ENCODE peak calls at places on chromosomes 13 and 19, in six cellular contexts. One of them, this sample, is unnamed. For H3K4me1 and H3K27me3, the result is how much of the 10 kb centered on the place peaks cover.

GRCh38 chr19:40257096-40257517 is 28.0 kb downstream of the AKT2 start:
- DNase-seq in pancreas: no peak
- DNase-seq in ascending aorta: no peak
- DNase-seq in breast epithelium: no peak
- DNase-seq in ovary: no peak
- DNase-seq in cardiac muscle cell: no peak
- DNase-seq in this sample: no peak

GRCh38 chr13:107205318-107206112 is 637.6 kb upstream of the ARGLU1 start:
- DNase-seq in pancreas: peak
- DNase-seq in ovary: peak
- DNase-seq in breast epithelium: peak
- DNase-seq in cardiac muscle cell: peak
- DNase-seq in ascending aorta: peak
- DNase-seq in this sample: peak

GRCh38 chr13:109783447-109783814 is 3.0 kb downstream of the IRS2 start:
- DNase-seq in cardiac muscle cell: no peak
- DNase-seq in pancreas: no peak
- DNase-seq in breast epithelium: no peak
- DNase-seq in ascending aorta: no peak
- DNase-seq in ovary: peak
- DNase-seq in this sample: no peak

GRCh38 chr13:32669030-32669646 is 82.9 kb downstream of the PDS5B start:
- DNase-seq in ovary: no peak
- DNase-seq in ascending aorta: no peak
- DNase-seq in pancreas: no peak
- DNase-seq in breast epithelium: no peak
- DNase-seq in cardiac muscle cell: peak
- DNase-seq in this sample: peak

GRCh38 chr13:99354371-99354951 is 47.3 kb upstream of the GPR183 start:
- DNase-seq in ascending aorta: no peak
- DNase-seq in cardiac muscle cell: no peak
- DNase-seq in ovary: no peak
- DNase-seq in breast epithelium: no peak
- DNase-seq in pancreas: no peak
- DNase-seq in this sample: no peak

GRCh38 chr13:37495046-37495445 is 103.5 kb downstream of the POSTN start:
- DNase-seq in breast epithelium: no peak
- DNase-seq in ascending aorta: no peak
- DNase-seq in cardiac muscle cell: no peak
- DNase-seq in pancreas: no peak
- DNase-seq in ovary: no peak
- DNase-seq in this sample: no peak

GRCh38 chr19:57320180-57321084 is at the start of gene ZNF543:
- DNase-seq in cardiac muscle cell: peak
- DNase-seq in ovary: peak
- DNase-seq in pancreas: peak
- DNase-seq in breast epithelium: peak
- DNase-seq in ascending aorta: peak
- DNase-seq in this sample: peak

GRCh38 chr13:89845874-89846273 is 1501.6 kb upstream of the MIR17HG start:
- DNase-seq in ascending aorta: no peak
- DNase-seq in breast epithelium: no peak
- DNase-seq in cardiac muscle cell: no peak
- DNase-seq in pancreas: no peak
- DNase-seq in ovary: no peak
- DNase-seq in this sample: no peak

GRCh38 chr13:91491980-91492379 is 93.6 kb downstream of the GPC5 start:
- DNase-seq in pancreas: no peak
- DNase-seq in breast epithelium: no peak
- DNase-seq in cardiac muscle cell: no peak
- DNase-seq in ovary: no peak
- DNase-seq in ascending aorta: no peak
- DNase-seq in this sample: no peak

GRCh38 chr13:37326319-37326718 is 220.9 kb upstream of the CSNK1A1L start:
- DNase-seq in pancreas: no peak
- DNase-seq in cardiac muscle cell: no peak
- DNase-seq in ovary: no peak
- DNase-seq in ascending aorta: no peak
- DNase-seq in breast epithelium: no peak
- DNase-seq in this sample: no peak

GRCh38 chr19:32201661-32202060 is 143.7 kb upstream of the ZNF507 start:
- DNase-seq in ascending aorta: no peak
- DNase-seq in breast epithelium: no peak
- DNase-seq in cardiac muscle cell: no peak
- DNase-seq in ovary: no peak
- DNase-seq in pancreas: no peak
- DNase-seq in this sample: no peak

GRCh38 chr19:42436006-42436405 is 6.7 kb downstream of the CXCL17 start:
- DNase-seq in ascending aorta: no peak
- DNase-seq in breast epithelium: no peak
- DNase-seq in cardiac muscle cell: no peak
- DNase-seq in pancreas: no peak
- DNase-seq in ovary: no peak
- DNase-seq in this sample: no peak

GRCh38 chr19:771332-771785 is 20.4 kb downstream of the MISP start:
- DNase-seq in breast epithelium: no peak
- DNase-seq in ascending aorta: no peak
- DNase-seq in cardiac muscle cell: peak
- DNase-seq in ovary: no peak
- DNase-seq in pancreas: no peak
- DNase-seq in this sample: peak

GRCh38 chr19:21202865-21203494 is 61.1 kb downstream of the ZNF431 start:
- DNase-seq in ovary: no peak
- DNase-seq in pancreas: no peak
- DNase-seq in ascending aorta: no peak
- DNase-seq in cardiac muscle cell: peak
- DNase-seq in breast epithelium: no peak
- DNase-seq in this sample: no peak

GRCh38 chr13:28037399-28037798 is 48.9 kb upstream of the URAD start:
- DNase-seq in breast epithelium: no peak
- DNase-seq in cardiac muscle cell: no peak
- DNase-seq in ovary: no peak
- DNase-seq in pancreas: no peak
- DNase-seq in ascending aorta: no peak
- DNase-seq in this sample: no peak

GRCh38 chr13:26508885-26509284 is 48.6 kb upstream of the WASF3 start:
- DNase-seq in ovary: peak
- DNase-seq in ascending aorta: peak
- DNase-seq in pancreas: no peak
- DNase-seq in breast epithelium: no peak
- DNase-seq in cardiac muscle cell: no peak
- DNase-seq in this sample: no peak

GRCh38 chr13:98083507-98083906 is 59.4 kb upstream of the FARP1 start:
- DNase-seq in ascending aorta: no peak
- DNase-seq in pancreas: no peak
- DNase-seq in breast epithelium: no peak
- DNase-seq in cardiac muscle cell: no peak
- DNase-seq in ovary: no peak
- DNase-seq in this sample: no peak

GRCh38 chr19:19445911-19446361 is 40.5 kb downstream of the GATAD2A start:
- DNase-seq in cardiac muscle cell: no peak
- DNase-seq in pancreas: no peak
- DNase-seq in ascending aorta: no peak
- DNase-seq in ovary: no peak
- DNase-seq in breast epithelium: no peak
- DNase-seq in this sample: no peak

GRCh38 chr13:77521194-77521593 is 14.3 kb upstream of the SCEL start:
- DNase-seq in ovary: no peak
- DNase-seq in cardiac muscle cell: no peak
- DNase-seq in ascending aorta: no peak
- DNase-seq in pancreas: no peak
- DNase-seq in breast epithelium: no peak
- DNase-seq in this sample: no peak

GRCh38 chr13:66071608-66072007 is 1158.5 kb downstream of the PCDH9 start:
- DNase-seq in pancreas: no peak
- DNase-seq in cardiac muscle cell: no peak
- DNase-seq in breast epithelium: no peak
- DNase-seq in ovary: no peak
- DNase-seq in ascending aorta: no peak
- DNase-seq in this sample: no peak

GRCh38 chr19:6233827-6234511 is 45.8 kb downstream of the MLLT1 start:
- DNase-seq in ovary: peak
- DNase-seq in ascending aorta: no peak
- DNase-seq in breast epithelium: no peak
- DNase-seq in pancreas: peak
- DNase-seq in cardiac muscle cell: no peak
- DNase-seq in this sample: no peak

GRCh38 chr13:95246292-95247082 is 54.8 kb downstream of the ABCC4 start:
- DNase-seq in ascending aorta: no peak
- DNase-seq in pancreas: no peak
- DNase-seq in ovary: no peak
- DNase-seq in breast epithelium: no peak
- DNase-seq in cardiac muscle cell: no peak
- DNase-seq in this sample: no peak

GRCh38 chr19:52923782-52924593 is 760 bp upstream of the ZNF888 start:
- DNase-seq in ovary: no peak
- DNase-seq in ascending aorta: peak
- DNase-seq in cardiac muscle cell: no peak
- DNase-seq in breast epithelium: no peak
- DNase-seq in pancreas: no peak
- DNase-seq in this sample: peak

GRCh38 chr19:44254496-44254895 is 5.2 kb upstream of the ZNF233 start:
- DNase-seq in cardiac muscle cell: no peak
- DNase-seq in ascending aorta: no peak
- DNase-seq in pancreas: no peak
- DNase-seq in breast epithelium: no peak
- DNase-seq in ovary: no peak
- DNase-seq in this sample: no peak

GRCh38 chr13:42656136-42656535 is 82.2 kb downstream of the TNFSF11 start:
- DNase-seq in breast epithelium: no peak
- DNase-seq in pancreas: no peak
- DNase-seq in cardiac muscle cell: peak
- DNase-seq in ascending aorta: no peak
- DNase-seq in ovary: no peak
- DNase-seq in this sample: no peak

GRCh38 chr13:27976362-27977177 is 7.5 kb upstream of the CDX2 start:
- DNase-seq in ascending aorta: peak
- DNase-seq in pancreas: peak
- DNase-seq in cardiac muscle cell: no peak
- DNase-seq in ovary: no peak
- DNase-seq in breast epithelium: no peak
- DNase-seq in this sample: no peak

GRCh38 chr19:7815325-7815724 is 14.7 kb upstream of the EVI5L start:
- DNase-seq in cardiac muscle cell: no peak
- DNase-seq in pancreas: no peak
- DNase-seq in ovary: no peak
- DNase-seq in ascending aorta: no peak
- DNase-seq in breast epithelium: no peak
- DNase-seq in this sample: no peak

DNA sequence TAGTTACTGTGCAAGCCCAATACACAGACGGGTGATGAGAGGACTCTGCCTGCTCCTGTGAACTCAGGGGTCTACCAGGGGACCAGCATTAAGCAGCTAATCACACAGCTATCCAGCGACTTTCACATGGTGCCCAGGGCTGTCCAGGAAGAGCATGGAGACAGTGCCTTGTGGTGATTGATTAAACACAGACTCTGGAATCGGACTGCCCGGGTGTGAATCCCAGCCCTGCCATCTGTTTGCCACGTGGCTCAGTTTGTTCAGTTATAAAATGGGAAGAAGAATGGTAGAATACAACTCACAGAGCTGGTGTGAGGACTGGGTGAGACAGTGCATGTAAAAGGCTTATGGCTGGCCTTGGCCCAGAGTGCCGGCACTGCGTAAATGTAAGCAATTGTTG is 42.1 kb upstream of the NPAS1 start:
- DNase-seq in cardiac muscle cell: no peak
- DNase-seq in ovary: no peak
- DNase-seq in pancreas: no peak
- DNase-seq in breast epithelium: no peak
- DNase-seq in ascending aorta: no peak
- DNase-seq in this sample: no peak
- H3K4me1 ChIP-seq in cardiac muscle cell: under half
- H3K4me1 ChIP-seq in ovary: under half
- H3K4me1 ChIP-seq in pancreas: under half
- H3K4me1 ChIP-seq in breast epithelium: under half
- H3K4me1 ChIP-seq in ascending aorta: half or more
- H3K4me1 ChIP-seq in this sample: half or more

GRCh38 chr19:47853003-47853402 is 6.0 kb upstream of the TPRX2 start:
- DNase-seq in cardiac muscle cell: no peak
- DNase-seq in breast epithelium: no peak
- DNase-seq in ascending aorta: no peak
- DNase-seq in ovary: no peak
- DNase-seq in pancreas: no peak
- DNase-seq in this sample: no peak
- H3K27me3 ChIP-seq in cardiac muscle cell: under half
- H3K27me3 ChIP-seq in breast epithelium: under half
- H3K27me3 ChIP-seq in ascending aorta: under half
- H3K27me3 ChIP-seq in ovary: under half
- H3K27me3 ChIP-seq in pancreas: under half
- H3K27me3 ChIP-seq in this sample: under half

GRCh38 chr19:46719629-46720515 is 3.0 kb upstream of the PRKD2 start:
- DNase-seq in ovary: no peak
- DNase-seq in breast epithelium: no peak
- DNase-seq in ascending aorta: no peak
- DNase-seq in cardiac muscle cell: no peak
- DNase-seq in pancreas: no peak
- DNase-seq in this sample: no peak
- H3K4me1 ChIP-seq in ovary: under half
- H3K4me1 ChIP-seq in breast epithelium: under half
- H3K4me1 ChIP-seq in ascending aorta: under half
- H3K4me1 ChIP-seq in cardiac muscle cell: under half
- H3K4me1 ChIP-seq in pancreas: under half
- H3K4me1 ChIP-seq in this sample: under half

GRCh38 chr13:111530137-111530536 is 209.7 kb downstream of the TEX29 start:
- DNase-seq in ascending aorta: no peak
- DNase-seq in breast epithelium: no peak
- DNase-seq in pancreas: no peak
- DNase-seq in cardiac muscle cell: no peak
- DNase-seq in ovary: no peak
- DNase-seq in this sample: peak

GRCh38 chr13:111532111-111532510 is 211.7 kb downstream of the TEX29 start:
- DNase-seq in ascending aorta: no peak
- DNase-seq in cardiac muscle cell: no peak
- DNase-seq in pancreas: no peak
- DNase-seq in breast epithelium: no peak
- DNase-seq in ovary: no peak
- DNase-seq in this sample: no peak

GRCh38 chr13:111533900-111534645 is 213.6 kb downstream of the TEX29 start:
- DNase-seq in ascending aorta: no peak
- DNase-seq in ovary: no peak
- DNase-seq in cardiac muscle cell: no peak
- DNase-seq in pancreas: no peak
- DNase-seq in breast epithelium: no peak
- DNase-seq in this sample: no peak

GRCh38 chr13:111528513-111528912 is 208.1 kb downstream of the TEX29 start:
- DNase-seq in pancreas: no peak
- DNase-seq in cardiac muscle cell: no peak
- DNase-seq in breast epithelium: no peak
- DNase-seq in ovary: no peak
- DNase-seq in ascending aorta: no peak
- DNase-seq in this sample: peak

DNA sequence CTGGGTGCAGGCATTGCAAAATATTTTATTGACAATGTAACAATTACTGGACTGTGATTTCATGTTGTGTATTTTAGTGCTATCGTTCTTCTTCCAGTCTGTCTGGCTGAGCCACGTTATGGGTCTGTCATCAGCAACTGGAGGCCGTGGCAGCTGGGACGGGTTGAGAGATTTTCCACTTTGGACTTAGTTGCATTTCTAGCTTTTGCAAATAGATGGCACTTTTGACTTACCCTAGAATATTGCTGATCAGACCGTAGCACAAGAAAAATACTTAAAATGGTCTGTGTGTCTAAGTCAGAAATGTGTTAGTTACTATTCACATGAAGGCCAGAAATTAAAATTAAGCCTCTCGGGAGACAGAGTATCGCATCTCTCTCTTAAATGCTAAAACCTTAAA is 211.1 kb downstream of the TEX29 start:
- DNase-seq in ascending aorta: no peak
- DNase-seq in breast epithelium: no peak
- DNase-seq in pancreas: no peak
- DNase-seq in cardiac muscle cell: peak
- DNase-seq in ovary: no peak
- DNase-seq in this sample: no peak
- H3K27me3 ChIP-seq in ascending aorta: under half
- H3K27me3 ChIP-seq in breast epithelium: under half
- H3K27me3 ChIP-seq in pancreas: under half
- H3K27me3 ChIP-seq in cardiac muscle cell: half or more
- H3K27me3 ChIP-seq in ovary: under half
- H3K27me3 ChIP-seq in this sample: half or more